ENCODE peak calls at places on chromosomes 7 and 10, in five cellular contexts. One of them, this sample, is unnamed.

GRCh38 chr7:104482362-104483042 is 154.1 kb downstream of the LHFPL3 start:
- DNase-seq in HCT116: no peak
- DNase-seq in prostate gland: no peak
- DNase-seq in IMR-90: no peak
- DNase-seq in upper lobe of left lung: no peak
- DNase-seq in this sample: no peak

GRCh38 chr10:51224610-51225230 is 150.4 kb downstream of the PRKG1 start:
- DNase-seq in HCT116: no peak
- DNase-seq in prostate gland: no peak
- DNase-seq in IMR-90: peak; percentile 88
- DNase-seq in upper lobe of left lung: no peak
- DNase-seq in this sample: no peak

GRCh38 chr10:8086315-8086714 is 31.8 kb downstream of the GATA3 start:
- DNase-seq in HCT116: no peak
- DNase-seq in prostate gland: no peak
- DNase-seq in IMR-90: no peak
- DNase-seq in upper lobe of left lung: no peak
- DNase-seq in this sample: no peak

GRCh38 chr10:1253476-1254353 is 197.5 kb downstream of the WDR37 start:
- DNase-seq in HCT116: no peak
- DNase-seq in prostate gland: no peak
- DNase-seq in IMR-90: no peak
- DNase-seq in upper lobe of left lung: no peak
- DNase-seq in this sample: no peak

GRCh38 chr10:34520084-34520483 is 295.0 kb downstream of the PARD3 start:
- DNase-seq in HCT116: no peak
- DNase-seq in prostate gland: no peak
- DNase-seq in IMR-90: no peak
- DNase-seq in upper lobe of left lung: no peak
- DNase-seq in this sample: no peak

GRCh38 chr7:135441791-135442190 is 68.1 kb downstream of the CNOT4 start:
- DNase-seq in HCT116: peak; percentile 23
- DNase-seq in prostate gland: no peak
- DNase-seq in IMR-90: peak; percentile 73
- DNase-seq in upper lobe of left lung: no peak
- DNase-seq in this sample: no peak

GRCh38 chr10:119330342-119330741 is 123.0 kb downstream of the GRK5 start:
- DNase-seq in HCT116: no peak
- DNase-seq in prostate gland: no peak
- DNase-seq in IMR-90: no peak
- DNase-seq in upper lobe of left lung: no peak
- DNase-seq in this sample: no peak

GRCh38 chr7:158474488-158474887 is 113.1 kb downstream of the PTPRN2 start:
- DNase-seq in HCT116: no peak
- DNase-seq in prostate gland: no peak
- DNase-seq in IMR-90: no peak
- DNase-seq in upper lobe of left lung: no peak
- DNase-seq in this sample: no peak

GRCh38 chr10:71739368-71739900 is 19.9 kb upstream of the C10orf105 start:
- DNase-seq in HCT116: no peak
- DNase-seq in prostate gland: no peak
- DNase-seq in IMR-90: no peak
- DNase-seq in upper lobe of left lung: no peak
- DNase-seq in this sample: no peak

GRCh38 chr10:78199019-78199418 is 165.4 kb downstream of the RPS24 start:
- DNase-seq in HCT116: no peak
- DNase-seq in prostate gland: no peak
- DNase-seq in IMR-90: no peak
- DNase-seq in upper lobe of left lung: no peak
- DNase-seq in this sample: no peak

GRCh38 chr7:149690688-149691446 is 82.5 kb downstream of the ZNF467 start:
- DNase-seq in HCT116: peak; percentile 89
- DNase-seq in prostate gland: no peak
- DNase-seq in IMR-90: peak; percentile 71
- DNase-seq in upper lobe of left lung: no peak
- DNase-seq in this sample: peak; percentile 67

GRCh38 chr7:64849924-64850499 is 53.1 kb upstream of the ZNF273 start:
- DNase-seq in HCT116: no peak
- DNase-seq in prostate gland: no peak
- DNase-seq in IMR-90: no peak
- DNase-seq in upper lobe of left lung: no peak
- DNase-seq in this sample: no peak

GRCh38 chr7:94632338-94633024 is 23.5 kb downstream of the SGCE start:
- DNase-seq in HCT116: no peak
- DNase-seq in prostate gland: no peak
- DNase-seq in IMR-90: peak; percentile 80
- DNase-seq in upper lobe of left lung: no peak
- DNase-seq in this sample: no peak

GRCh38 chr10:46787321-46787615 is 124.0 kb upstream of the PTPN20 start:
- DNase-seq in HCT116: no peak
- DNase-seq in prostate gland: peak; percentile 13
- DNase-seq in IMR-90: peak; percentile 56
- DNase-seq in upper lobe of left lung: no peak
- DNase-seq in this sample: peak; percentile 13

GRCh38 chr10:102120987-102121738 is 995 bp upstream of the LDB1 start:
- DNase-seq in HCT116: no peak
- DNase-seq in prostate gland: peak; percentile 82
- DNase-seq in IMR-90: peak; percentile 90
- DNase-seq in upper lobe of left lung: peak; percentile 71
- DNase-seq in this sample: peak; percentile 47

GRCh38 chr7:1856161-1856965 is 186.3 kb downstream of the ELFN1 start:
- DNase-seq in HCT116: no peak
- DNase-seq in prostate gland: no peak
- DNase-seq in IMR-90: no peak
- DNase-seq in upper lobe of left lung: no peak
- DNase-seq in this sample: no peak

GRCh38 chr10:33129987-33130386 is 172.0 kb upstream of the ITGB1 start:
- DNase-seq in HCT116: no peak
- DNase-seq in prostate gland: no peak
- DNase-seq in IMR-90: peak; percentile 95
- DNase-seq in upper lobe of left lung: no peak
- DNase-seq in this sample: no peak

GRCh38 chr7:13179775-13180448 is 492.5 kb downstream of the ARL4A start:
- DNase-seq in HCT116: no peak
- DNase-seq in prostate gland: no peak
- DNase-seq in IMR-90: no peak
- DNase-seq in upper lobe of left lung: no peak
- DNase-seq in this sample: no peak

DNA sequence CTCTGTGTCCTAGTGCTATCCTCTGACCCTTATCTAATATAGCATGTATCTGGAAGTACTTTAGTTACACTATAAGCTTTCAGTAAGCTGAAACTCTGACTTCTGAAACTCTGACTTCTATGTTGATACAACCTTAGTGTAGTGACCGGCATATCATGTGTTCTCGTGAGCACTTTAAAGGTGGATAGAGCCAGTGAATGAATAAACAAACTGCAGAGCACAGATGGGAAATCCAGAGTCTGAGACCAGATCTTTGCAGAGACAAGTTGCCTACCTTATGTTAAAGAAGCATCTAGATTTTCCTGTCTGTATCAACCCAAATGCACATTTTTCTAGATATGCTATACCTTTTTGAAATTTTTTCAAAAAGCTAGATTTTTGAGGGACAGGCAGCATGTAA is 3.5 kb downstream of the ACTA2 start:
- DNase-seq in HCT116: no peak
- DNase-seq in prostate gland: no peak
- DNase-seq in IMR-90: peak; percentile 28
- DNase-seq in upper lobe of left lung: no peak
- DNase-seq in this sample: no peak
- H3K4me3 ChIP-seq in HCT116: no peak overlapping the region
- H3K4me3 ChIP-seq in prostate gland: peak overlapping the region; percentile 24
- H3K4me3 ChIP-seq in IMR-90: no peak overlapping the region
- H3K4me3 ChIP-seq in upper lobe of left lung: peak overlapping the region; percentile 33
- H3K4me3 ChIP-seq in this sample: no peak overlapping the region

GRCh38 chr7:17680026-17680425 is 260.3 kb downstream of the SNX13 start:
- DNase-seq in HCT116: no peak
- DNase-seq in prostate gland: no peak
- DNase-seq in IMR-90: peak; percentile 83
- DNase-seq in upper lobe of left lung: peak; percentile 70
- DNase-seq in this sample: no peak
- TF ChIP-seq POLR2A in HCT116: no peak
- TF ChIP-seq POLR2A in prostate gland: no peak
- TF ChIP-seq POLR2A in IMR-90: no peak
- TF ChIP-seq POLR2A in upper lobe of left lung: no peak
- TF ChIP-seq POLR2A in this sample: no peak

GRCh38 chr10:16612148-16612742 is 90.6 kb upstream of the C1QL3 start:
- DNase-seq in HCT116: no peak
- DNase-seq in prostate gland: no peak
- DNase-seq in IMR-90: peak; percentile 46
- DNase-seq in upper lobe of left lung: no peak
- DNase-seq in this sample: no peak
- H3K36me3 ChIP-seq in HCT116: no peaks in the 10 kb centered on the region
- H3K36me3 ChIP-seq in prostate gland: no peaks in the 10 kb centered on the region
- H3K36me3 ChIP-seq in IMR-90: no peaks in the 10 kb centered on the region
- H3K36me3 ChIP-seq in upper lobe of left lung: no peaks in the 10 kb centered on the region
- H3K36me3 ChIP-seq in this sample: no peaks in the 10 kb centered on the region

GRCh38 chr10:22666287-22667092 is 47.9 kb downstream of the PIP4K2A start:
- DNase-seq in HCT116: no peak
- DNase-seq in prostate gland: no peak
- DNase-seq in IMR-90: peak; percentile 62
- DNase-seq in upper lobe of left lung: no peak
- DNase-seq in this sample: no peak
- H3K4me3 ChIP-seq in HCT116: no peak overlapping the region
- H3K4me3 ChIP-seq in prostate gland: no peak overlapping the region
- H3K4me3 ChIP-seq in IMR-90: no peak overlapping the region
- H3K4me3 ChIP-seq in upper lobe of left lung: no peak overlapping the region
- H3K4me3 ChIP-seq in this sample: no peak overlapping the region

GRCh38 chr7:99504603-99505323 is at the start of gene ZKSCAN5:
- DNase-seq in HCT116: peak; percentile 94
- DNase-seq in prostate gland: peak; percentile 97
- DNase-seq in IMR-90: peak; percentile 96
- DNase-seq in upper lobe of left lung: peak; percentile 98
- DNase-seq in this sample: peak; percentile 99
- TF ChIP-seq POLR2A in HCT116: peak; percentile 76
- TF ChIP-seq POLR2A in prostate gland: peak; percentile 27
- TF ChIP-seq POLR2A in IMR-90: peak; percentile 93
- TF ChIP-seq POLR2A in upper lobe of left lung: no peak
- TF ChIP-seq POLR2A in this sample: peak; percentile 39